ENCODE peak calls at places on chromosomes 2 and 18, in six cellular contexts. One of them, this sample, is unnamed. For H3K36me3, the result is how much of the 10 kb centered on the place peaks cover.

GRCh38 chr2:177273456-177273855 is 8.9 kb upstream of the NFE2L2 start:
- DNase-seq in heart left ventricle: no peak
- DNase-seq in left lung: no peak
- DNase-seq in astrocyte: peak
- DNase-seq in stomach: no peak
- DNase-seq in lower lobe of right lung: no peak
- DNase-seq in this sample: no peak

GRCh38 chr2:232203166-232203891 is 175.2 kb upstream of the ALPP start:
- DNase-seq in heart left ventricle: no peak
- DNase-seq in left lung: no peak
- DNase-seq in astrocyte: no peak
- DNase-seq in stomach: no peak
- DNase-seq in lower lobe of right lung: no peak
- DNase-seq in this sample: no peak

GRCh38 chr2:239157766-239158165 is 243.1 kb downstream of the HDAC4 start:
- DNase-seq in heart left ventricle: peak
- DNase-seq in left lung: peak
- DNase-seq in astrocyte: no peak
- DNase-seq in stomach: peak
- DNase-seq in lower lobe of right lung: peak
- DNase-seq in this sample: no peak

GRCh38 chr2:34031097-34031496 is 432.0 kb upstream of the FAM98A start:
- DNase-seq in heart left ventricle: no peak
- DNase-seq in left lung: no peak
- DNase-seq in astrocyte: no peak
- DNase-seq in stomach: no peak
- DNase-seq in lower lobe of right lung: no peak
- DNase-seq in this sample: no peak

GRCh38 chr2:8607591-8607990 is 74.3 kb upstream of the ID2 start:
- DNase-seq in heart left ventricle: no peak
- DNase-seq in left lung: no peak
- DNase-seq in astrocyte: peak
- DNase-seq in stomach: no peak
- DNase-seq in lower lobe of right lung: no peak
- DNase-seq in this sample: peak

GRCh38 chr2:174376967-174377366 is 18.6 kb upstream of the SCRN3 start:
- DNase-seq in heart left ventricle: no peak
- DNase-seq in left lung: no peak
- DNase-seq in astrocyte: no peak
- DNase-seq in stomach: no peak
- DNase-seq in lower lobe of right lung: no peak
- DNase-seq in this sample: no peak

GRCh38 chr18:21218862-21219261 is 23.2 kb upstream of the GREB1L start:
- DNase-seq in heart left ventricle: no peak
- DNase-seq in left lung: no peak
- DNase-seq in astrocyte: no peak
- DNase-seq in stomach: no peak
- DNase-seq in lower lobe of right lung: no peak
- DNase-seq in this sample: no peak

GRCh38 chr2:134372611-134373131 is 118.8 kb downstream of the MGAT5 start:
- DNase-seq in heart left ventricle: peak
- DNase-seq in left lung: no peak
- DNase-seq in astrocyte: peak
- DNase-seq in stomach: no peak
- DNase-seq in lower lobe of right lung: no peak
- DNase-seq in this sample: peak

GRCh38 chr2:9139491-9140443 is 66.8 kb upstream of the ASAP2 start:
- DNase-seq in heart left ventricle: peak
- DNase-seq in left lung: peak
- DNase-seq in astrocyte: no peak
- DNase-seq in stomach: peak
- DNase-seq in lower lobe of right lung: peak
- DNase-seq in this sample: no peak

GRCh38 chr2:133442393-133442792 is 125.9 kb downstream of the NCKAP5 start:
- DNase-seq in heart left ventricle: no peak
- DNase-seq in left lung: no peak
- DNase-seq in astrocyte: no peak
- DNase-seq in stomach: no peak
- DNase-seq in lower lobe of right lung: no peak
- DNase-seq in this sample: no peak

GRCh38 chr2:150997702-150998480 is 263.8 kb downstream of the RBM43 start:
- DNase-seq in heart left ventricle: no peak
- DNase-seq in left lung: no peak
- DNase-seq in astrocyte: no peak
- DNase-seq in stomach: no peak
- DNase-seq in lower lobe of right lung: no peak
- DNase-seq in this sample: peak

GRCh38 chr2:226078656-226079055 is 679.1 kb downstream of the NYAP2 start:
- DNase-seq in heart left ventricle: no peak
- DNase-seq in left lung: no peak
- DNase-seq in astrocyte: no peak
- DNase-seq in stomach: no peak
- DNase-seq in lower lobe of right lung: no peak
- DNase-seq in this sample: no peak

GRCh38 chr2:166240387-166241313 is 112.8 kb upstream of the SCN1A start:
- DNase-seq in heart left ventricle: no peak
- DNase-seq in left lung: no peak
- DNase-seq in astrocyte: peak
- DNase-seq in stomach: no peak
- DNase-seq in lower lobe of right lung: no peak
- DNase-seq in this sample: no peak

GRCh38 chr2:65818873-65819451 is 386.6 kb upstream of the SPRED2 start:
- DNase-seq in heart left ventricle: no peak
- DNase-seq in left lung: no peak
- DNase-seq in astrocyte: peak
- DNase-seq in stomach: no peak
- DNase-seq in lower lobe of right lung: no peak
- DNase-seq in this sample: no peak

GRCh38 chr2:233025706-233026105 is 6.8 kb upstream of the NEU2 start:
- DNase-seq in heart left ventricle: no peak
- DNase-seq in left lung: no peak
- DNase-seq in astrocyte: peak
- DNase-seq in stomach: no peak
- DNase-seq in lower lobe of right lung: no peak
- DNase-seq in this sample: no peak

GRCh38 chr2:158512323-158512722 is 55.6 kb downstream of the PKP4 start:
- DNase-seq in heart left ventricle: no peak
- DNase-seq in left lung: no peak
- DNase-seq in astrocyte: no peak
- DNase-seq in stomach: no peak
- DNase-seq in lower lobe of right lung: no peak
- DNase-seq in this sample: no peak

GRCh38 chr2:230934291-230935131 is 9.5 kb upstream of the GPR55 start:
- DNase-seq in heart left ventricle: no peak
- DNase-seq in left lung: no peak
- DNase-seq in astrocyte: no peak
- DNase-seq in stomach: peak
- DNase-seq in lower lobe of right lung: peak
- DNase-seq in this sample: no peak

GRCh38 chr2:238709961-238710360 is 137.9 kb upstream of the TWIST2 start:
- DNase-seq in heart left ventricle: no peak
- DNase-seq in left lung: no peak
- DNase-seq in astrocyte: no peak
- DNase-seq in stomach: no peak
- DNase-seq in lower lobe of right lung: no peak
- DNase-seq in this sample: no peak

GRCh38 chr2:53208815-53209214 is 558.8 kb upstream of the CHAC2 start:
- DNase-seq in heart left ventricle: no peak
- DNase-seq in left lung: no peak
- DNase-seq in astrocyte: no peak
- DNase-seq in stomach: no peak
- DNase-seq in lower lobe of right lung: no peak
- DNase-seq in this sample: no peak

GRCh38 chr2:234251326-234252271 is 201.1 kb downstream of the SPP2 start:
- DNase-seq in heart left ventricle: no peak
- DNase-seq in left lung: no peak
- DNase-seq in astrocyte: peak
- DNase-seq in stomach: no peak
- DNase-seq in lower lobe of right lung: no peak
- DNase-seq in this sample: peak

GRCh38 chr2:54208364-54209240 is 47.4 kb downstream of the TSPYL6 start:
- DNase-seq in heart left ventricle: no peak
- DNase-seq in left lung: no peak
- DNase-seq in astrocyte: peak
- DNase-seq in stomach: no peak
- DNase-seq in lower lobe of right lung: no peak
- DNase-seq in this sample: peak

GRCh38 chr2:208595386-208596275 is 189.0 kb downstream of the PTH2R start:
- DNase-seq in heart left ventricle: no peak
- DNase-seq in left lung: no peak
- DNase-seq in astrocyte: no peak
- DNase-seq in stomach: no peak
- DNase-seq in lower lobe of right lung: no peak
- DNase-seq in this sample: no peak

GRCh38 chr2:206056286-206056685 is 29.7 kb downstream of the INO80D start:
- DNase-seq in heart left ventricle: no peak
- DNase-seq in left lung: no peak
- DNase-seq in astrocyte: no peak
- DNase-seq in stomach: no peak
- DNase-seq in lower lobe of right lung: no peak
- DNase-seq in this sample: no peak
- H3K36me3 ChIP-seq in heart left ventricle: half or more
- H3K36me3 ChIP-seq in left lung: under half
- H3K36me3 ChIP-seq in astrocyte: under half
- H3K36me3 ChIP-seq in stomach: half or more
- H3K36me3 ChIP-seq in lower lobe of right lung: under half
- H3K36me3 ChIP-seq in this sample: under half

GRCh38 chr2:219220652-219221402 is 2.1 kb upstream of the ABCB6 start:
- DNase-seq in heart left ventricle: no peak
- DNase-seq in left lung: no peak
- DNase-seq in astrocyte: no peak
- DNase-seq in stomach: no peak
- DNase-seq in lower lobe of right lung: no peak
- DNase-seq in this sample: no peak
- H3K36me3 ChIP-seq in heart left ventricle: half or more
- H3K36me3 ChIP-seq in left lung: under half
- H3K36me3 ChIP-seq in astrocyte: under half
- H3K36me3 ChIP-seq in stomach: half or more
- H3K36me3 ChIP-seq in lower lobe of right lung: half or more
- H3K36me3 ChIP-seq in this sample: half or more

GRCh38 chr2:100018794-100019193 is 123.6 kb downstream of the AFF3 start:
- DNase-seq in heart left ventricle: no peak
- DNase-seq in left lung: no peak
- DNase-seq in astrocyte: peak
- DNase-seq in stomach: no peak
- DNase-seq in lower lobe of right lung: no peak
- DNase-seq in this sample: peak
- H3K36me3 ChIP-seq in heart left ventricle: under half
- H3K36me3 ChIP-seq in left lung: under half
- H3K36me3 ChIP-seq in astrocyte: under half
- H3K36me3 ChIP-seq in stomach: under half
- H3K36me3 ChIP-seq in lower lobe of right lung: under half
- H3K36me3 ChIP-seq in this sample: under half

DNA sequence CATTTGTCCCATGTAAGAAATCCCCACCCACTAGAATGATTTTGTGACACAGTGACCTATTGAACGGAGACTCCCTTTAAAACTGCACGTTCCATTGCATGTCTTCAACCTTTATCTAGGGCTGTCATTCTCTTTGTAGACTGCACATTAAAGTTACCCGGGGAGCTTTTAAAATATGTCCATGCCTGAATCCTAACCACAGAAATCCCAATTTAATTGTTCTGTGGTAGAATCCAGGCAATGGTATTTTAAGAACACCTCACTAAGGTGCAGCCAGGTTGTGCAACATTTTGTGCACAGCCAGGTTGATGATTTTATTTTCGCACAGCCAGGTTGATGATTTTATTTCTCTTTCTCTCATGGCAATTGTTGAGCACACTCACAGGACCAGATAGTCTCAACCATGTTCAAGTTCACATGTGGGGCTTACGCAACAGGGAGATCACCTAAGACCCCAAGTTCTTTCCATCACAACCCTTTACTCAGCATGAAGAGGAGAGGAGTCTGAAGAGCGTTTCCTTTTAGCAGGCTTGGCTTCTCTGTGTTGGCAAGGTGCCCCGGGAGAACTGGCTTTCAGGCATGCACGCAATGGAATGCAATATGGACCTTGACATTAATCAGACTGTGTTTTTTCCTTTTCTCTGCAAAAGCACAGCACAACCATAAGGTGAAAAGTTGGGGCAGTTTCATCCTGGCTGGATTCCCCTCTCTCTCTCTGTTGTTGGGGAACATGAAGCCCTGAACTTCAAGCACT is 467.3 kb upstream of the ETAA1 start:
- DNase-seq in heart left ventricle: peak
- DNase-seq in left lung: peak
- DNase-seq in astrocyte: peak
- DNase-seq in stomach: peak
- DNase-seq in lower lobe of right lung: peak
- DNase-seq in this sample: peak
- H3K36me3 ChIP-seq in heart left ventricle: under half
- H3K36me3 ChIP-seq in left lung: under half
- H3K36me3 ChIP-seq in astrocyte: under half
- H3K36me3 ChIP-seq in stomach: under half
- H3K36me3 ChIP-seq in lower lobe of right lung: under half
- H3K36me3 ChIP-seq in this sample: under half

GRCh38 chr2:15606481-15607441 is 15.1 kb downstream of the DDX1 start:
- DNase-seq in heart left ventricle: no peak
- DNase-seq in left lung: no peak
- DNase-seq in astrocyte: no peak
- DNase-seq in stomach: no peak
- DNase-seq in lower lobe of right lung: no peak
- DNase-seq in this sample: no peak
- H3K36me3 ChIP-seq in heart left ventricle: half or more
- H3K36me3 ChIP-seq in left lung: under half
- H3K36me3 ChIP-seq in astrocyte: half or more
- H3K36me3 ChIP-seq in stomach: half or more
- H3K36me3 ChIP-seq in lower lobe of right lung: half or more
- H3K36me3 ChIP-seq in this sample: under half

GRCh38 chr2:201758873-201759272 is 21.9 kb downstream of the ALS2 start:
- DNase-seq in heart left ventricle: no peak
- DNase-seq in left lung: no peak
- DNase-seq in astrocyte: no peak
- DNase-seq in stomach: no peak
- DNase-seq in lower lobe of right lung: no peak
- DNase-seq in this sample: no peak
- H3K36me3 ChIP-seq in heart left ventricle: half or more
- H3K36me3 ChIP-seq in left lung: under half
- H3K36me3 ChIP-seq in astrocyte: under half
- H3K36me3 ChIP-seq in stomach: half or more
- H3K36me3 ChIP-seq in lower lobe of right lung: half or more
- H3K36me3 ChIP-seq in this sample: under half

This sample was measured in BJ.